ENCODE peak calls at places on chromosome 2, in four cellular contexts. C is Peyer's patch, A is fibroblast of lung, I is GM12865. S is an unnamed sample.

GRCh38 chr2:71379086-71379485 is 47.5 kb downstream of the ZNF638 start:
- DNase-seq in A (peak), C (no peak), I (peak), S (peak)

GRCh38 chr2:78417355-78417754 is 608.1 kb upstream of the REG3G start:
- DNase-seq in A (no peak), C (no peak), I (no peak), S (no peak)

GRCh38 chr2:188607501-188607900 is 315.8 kb downstream of the GULP1 start:
- DNase-seq in A (peak), I (peak), C (no peak), S (peak)

GRCh38 chr2:138602166-138602460 is 100.5 kb downstream of the SPOPL start:
- DNase-seq in A (peak), C (no peak), I (no peak), S (no peak)

GRCh38 chr2:229910832-229911412 is 10.9 kb downstream of the TRIP12 start:
- DNase-seq in I (peak), C (no peak), A (no peak), S (no peak)

GRCh38 chr2:182368996-182369395 is 57.8 kb downstream of the PDE1A start:
- DNase-seq in C (no peak), A (no peak), I (no peak), S (no peak)

GRCh38 chr2:85053802-85054201 is 79.4 kb upstream of the TCF7L1 start:
- DNase-seq in A (peak), I (no peak), C (no peak), S (no peak)

GRCh38 chr2:96683972-96684820 is 41.6 kb downstream of the FER1L5 start:
- DNase-seq in A (no peak), C (no peak), I (no peak), S (no peak)

GRCh38 chr2:233489666-233490065 is 76.9 kb downstream of the USP40 start:
- DNase-seq in C (no peak), A (peak), I (no peak), S (peak)

GRCh38 chr2:151977631-151978030 is 121.2 kb downstream of the CACNB4 start:
- DNase-seq in I (no peak), C (no peak), A (no peak), S (no peak)

GRCh38 chr2:8676191-8676914 is 5.5 kb upstream of the ID2 start:
- DNase-seq in C (no peak), A (peak), I (no peak), S (peak)

GRCh38 chr2:147368306-147368705 is 476.5 kb upstream of the ACVR2A start:
- DNase-seq in I (no peak), C (no peak), A (no peak), S (peak)

GRCh38 chr2:15557947-15558346 is 3.2 kb downstream of the NBAS start:
- DNase-seq in C (no peak), A (peak), I (no peak), S (no peak)

GRCh38 chr2:64622443-64623231 is 31.1 kb downstream of the SERTAD2 start:
- DNase-seq in A (no peak), I (no peak), C (no peak), S (no peak)

GRCh38 chr2:103739216-103739615 is 977.4 kb downstream of the TMEM182 start:
- DNase-seq in A (peak), I (no peak), C (no peak), S (no peak)

GRCh38 chr2:58448065-58448507 is 207.0 kb upstream of the FANCL start:
- DNase-seq in A (peak), I (peak), C (no peak), S (peak)

GRCh38 chr2:220394433-220394832 is 767.0 kb downstream of the SLC4A3 start:
- DNase-seq in C (no peak), A (peak), I (no peak), S (peak)

GRCh38 chr2:25606892-25607291 is 66.5 kb downstream of the DTNB start:
- DNase-seq in C (no peak), I (peak), A (peak), S (peak)

GRCh38 chr2:101766337-101766736 is 68.8 kb downstream of the MAP4K4 start:
- DNase-seq in I (no peak), C (no peak), A (no peak), S (no peak)

GRCh38 chr2:199261221-199261620 is 196.5 kb downstream of the SATB2 start:
- DNase-seq in A (peak), I (no peak), C (no peak), S (peak)

GRCh38 chr2:132477962-132478361 is 61.4 kb downstream of the GPR39 start:
- DNase-seq in I (no peak), C (no peak), A (peak), S (peak)

GRCh38 chr2:58834404-58834803 is 593.3 kb upstream of the FANCL start:
- DNase-seq in I (peak), A (peak), C (no peak), S (no peak)

GRCh38 chr2:20525041-20526035 is 78.5 kb downstream of the RHOB start:
- DNase-seq in I (peak), A (peak), C (peak), S (peak)

GRCh38 chr2:113058411-113058994 is 495 bp upstream of the IL36RN start:
- DNase-seq in I (no peak), A (no peak), C (no peak), S (no peak)